ENCODE peak calls at places on chromosomes 13 and 19, in four cellular contexts. X is K562, N is GM12878, S is HepG2. D is an unnamed sample.

GRCh38 chr19:50476224-50476942 is at the start of the genes EMC10 and GARIN5A:
- DNase-seq in N (peak; percentile 76), S (no peak), X (peak; percentile 94), D (peak; percentile 100)

GRCh38 chr19:32255566-32256295 is 89.7 kb upstream of the ZNF507 start:
- DNase-seq in N (no peak), X (no peak), S (no peak), D (no peak)

GRCh38 chr19:49196527-49197240 is 39.1 kb downstream of the TRPM4 start:
- DNase-seq in N (no peak), S (no peak), X (no peak), D (no peak)

GRCh38 chr13:86108334-86108733 is 309.1 kb upstream of the SLITRK6 start:
- DNase-seq in X (no peak), N (no peak), S (no peak), D (no peak)

GRCh38 chr19:48752511-48753365 is at the start of gene FUT1:
- DNase-seq in X (peak; percentile 62), N (no peak), S (no peak), D (no peak)

GRCh38 chr19:1910169-1910568 is 5.0 kb downstream of the ADAT3 start:
- DNase-seq in S (no peak), X (no peak), N (no peak), D (no peak)

GRCh38 chr13:109412232-109412935 is 374.0 kb downstream of the IRS2 start:
- DNase-seq in X (peak; percentile 2), N (no peak), S (no peak), D (peak; percentile 17)

GRCh38 chr13:49791214-49791752 is 1.2 kb downstream of the KPNA3 start:
- DNase-seq in X (peak; percentile 55), N (peak; percentile 40), S (peak; percentile 84), D (no peak)

GRCh38 chr13:106851251-106851650 is 283.3 kb upstream of the ARGLU1 start:
- DNase-seq in N (no peak), X (peak; percentile 3), S (no peak), D (no peak)

GRCh38 chr19:48740705-48741030 is 258 bp upstream of the RASIP1 start:
- DNase-seq in X (peak; percentile 67), S (no peak), N (no peak), D (no peak)

GRCh38 chr19:3803114-3803888 is 17.1 kb upstream of the MATK start:
- DNase-seq in N (no peak), X (no peak), S (no peak), D (no peak)

GRCh38 chr19:43524922-43525835 is 1.8 kb downstream of the ETHE1 start:
- DNase-seq in N (peak; percentile 44), S (peak; percentile 87), X (no peak), D (no peak)

GRCh38 chr19:55258476-55258827 is 365 bp downstream of the PPP6R1 start:
- DNase-seq in X (peak; percentile 51), S (no peak), N (no peak), D (peak; percentile 32)

GRCh38 chr19:48714759-48715261 is 4.7 kb downstream of the MAMSTR start:
- DNase-seq in S (no peak), N (no peak), X (no peak), D (no peak)

GRCh38 chr13:100330662-100331061 is 241.8 kb downstream of the PCCA start:
- DNase-seq in N (no peak), S (no peak), X (no peak), D (no peak)

GRCh38 chr19:34806976-34807860 is 34.2 kb upstream of the ZNF599 start:
- DNase-seq in N (no peak), S (no peak), X (no peak), D (no peak)

GRCh38 chr13:50393641-50394040 is 378.4 kb downstream of the KCNRG start:
- DNase-seq in S (no peak), X (peak; percentile 76), N (no peak), D (no peak)

GRCh38 chr19:35404879-35405622 is 34.2 kb downstream of the GPR42 start:
- DNase-seq in S (peak; percentile 70), N (peak; percentile 95), X (peak; percentile 63), D (no peak)

GRCh38 chr13:111845621-111846351 is 221.2 kb upstream of the SOX1 start:
- DNase-seq in S (no peak), N (no peak), X (no peak), D (no peak)

GRCh38 chr13:49113526-49114286 is 106.4 kb upstream of the MLNR start:
- DNase-seq in N (no peak), S (peak; percentile 22), X (no peak), D (no peak)

GRCh38 chr19:37933965-37934364 is 27.0 kb downstream of the SIPA1L3 start:
- DNase-seq in N (no peak), X (no peak), S (peak; percentile 90), D (peak; percentile 38)

GRCh38 chr19:31875550-31875949 is 469.9 kb upstream of the ZNF507 start:
- DNase-seq in N (no peak), S (no peak), X (no peak), D (no peak)

GRCh38 chr19:48365602-48366001 is 1.4 kb downstream of the SYNGR4 start:
- DNase-seq in S (no peak), X (no peak), N (no peak), D (no peak)

GRCh38 chr19:11196406-11197287 is 698 bp downstream of the KANK2 start:
- DNase-seq in S (no peak), N (no peak), X (peak; percentile 52), D (peak; percentile 44)

GRCh38 chr13:34738251-34739170 is 203.6 kb upstream of the NBEA start:
- DNase-seq in X (no peak), S (no peak), N (no peak), D (no peak)

GRCh38 chr13:48078251-48078656 is 16.6 kb downstream of the MED4 start:
- DNase-seq in X (no peak), S (peak; percentile 42), N (peak; percentile 68), D (no peak)

GRCh38 chr19:15144046-15144646 is 36.9 kb downstream of the SYDE1 start:
- DNase-seq in N (no peak), S (no peak), X (no peak), D (no peak)

GRCh38 chr19:58227964-58228583 is 640 bp upstream of the ZNF544 start:
- DNase-seq in X (peak; percentile 40), N (no peak), S (no peak), D (no peak)

GRCh38 chr13:104008075-104008474 is 941.9 kb upstream of the SLC10A2 start:
- DNase-seq in S (no peak), X (no peak), N (no peak), D (no peak)

GRCh38 chr13:24540236-24541126 is 27.9 kb upstream of the PARP4 start:
- DNase-seq in X (peak; percentile 39), S (peak; percentile 2), N (no peak), D (peak; percentile 5)

GRCh38 chr13:98504371-98504963 is 72.4 kb downstream of the STK24 start:
- DNase-seq in N (peak; percentile 56), X (no peak), S (no peak), D (no peak)

DNA sequence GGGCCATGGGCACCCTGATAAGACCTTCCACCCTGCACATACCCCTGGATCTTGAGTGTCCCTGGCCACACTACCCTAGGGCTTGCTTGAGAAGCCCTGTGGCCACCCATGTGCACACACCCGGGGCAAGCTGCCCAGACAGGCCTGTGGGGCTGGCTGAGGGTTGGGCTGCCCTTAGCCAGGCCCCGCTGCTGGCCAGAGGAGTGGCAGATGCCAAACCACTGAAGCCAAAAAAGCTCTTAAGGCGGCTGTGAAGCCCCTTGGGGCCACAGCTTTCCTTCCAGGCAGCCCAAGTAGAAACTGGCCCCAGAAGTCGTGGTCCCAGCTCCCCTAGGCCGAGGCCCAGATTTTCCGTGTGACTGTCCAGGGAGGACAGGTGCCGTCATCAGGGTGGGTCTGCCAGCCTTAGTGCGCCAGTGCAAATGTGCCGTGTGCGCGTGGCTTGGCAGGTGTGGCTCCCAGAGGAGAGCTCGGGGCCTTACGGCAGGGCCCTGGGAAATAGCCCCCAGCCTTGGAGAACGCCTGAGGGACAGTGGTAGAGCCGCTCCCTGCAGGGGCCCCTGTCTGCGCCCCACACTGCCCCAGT is 14.8 kb downstream of the CEBPG start:
- DNase-seq in S (no peak), X (no peak), N (no peak), D (no peak)
- TF ChIP-seq SP1 in S (no peak), X (no peak), N (no peak), D (no peak)

GRCh38 chr19:4913996-4914735 is 4.9 kb downstream of the UHRF1 start:
- DNase-seq in X (no peak), S (no peak), N (no peak), D (no peak)

GRCh38 chr19:4911786-4912672 is 2.7 kb downstream of the UHRF1 start:
- DNase-seq in S (peak; percentile 40), X (peak; percentile 71), N (no peak), D (peak; percentile 60)

GRCh38 chr19:4916292-4917082 is 7.2 kb downstream of the UHRF1 start:
- DNase-seq in X (no peak), S (no peak), N (no peak), D (no peak)

GRCh38 chr19:4911314-4911713 is 2.0 kb downstream of the UHRF1 start:
- DNase-seq in N (no peak), S (no peak), X (no peak), D (no peak)

DNA sequence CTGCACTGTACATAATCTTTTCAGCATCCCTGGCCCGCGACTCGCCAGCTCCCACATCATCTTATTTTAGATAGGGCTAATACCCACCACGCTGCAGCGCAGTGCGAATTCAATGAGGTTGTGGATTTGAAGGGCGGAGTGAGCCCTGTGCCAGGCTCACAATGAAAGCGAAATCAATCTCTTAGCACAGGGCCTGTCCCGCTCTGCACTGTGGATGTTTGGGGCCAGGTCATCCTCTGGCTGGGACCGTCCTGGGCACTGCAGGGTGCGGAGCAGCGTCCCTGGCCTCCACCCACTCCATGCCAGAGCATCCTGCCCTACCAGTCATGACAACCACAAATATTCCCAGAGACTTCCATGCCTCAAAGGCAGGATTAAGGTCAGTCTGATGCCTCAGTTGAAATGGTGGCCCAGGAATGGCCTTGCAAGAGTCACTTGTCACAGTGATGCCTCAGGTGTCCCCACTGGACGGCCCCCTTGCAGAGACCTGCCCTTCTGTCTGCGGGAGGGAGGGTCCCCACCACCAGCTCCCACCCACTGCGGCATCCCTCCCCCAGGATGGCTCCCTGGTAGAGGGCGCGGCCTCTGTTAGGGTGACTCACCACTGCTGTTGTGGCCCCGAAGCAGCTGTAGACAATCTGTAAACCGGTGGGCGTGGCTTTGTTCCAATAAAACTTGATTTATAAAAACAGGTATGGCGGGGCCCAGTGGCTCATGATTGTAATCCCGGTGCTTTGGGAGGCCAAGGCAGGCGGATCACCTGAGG is 5.6 kb downstream of the UHRF1 start:
- DNase-seq in S (no peak), X (peak; percentile 67), N (no peak), D (no peak)
- TF ChIP-seq BHLHE40 in S (no peak), X (no peak), N (no peak), D (no peak)

GRCh38 chr13:56351041-56351440 is 789.7 kb upstream of the PRR20A start:
- DNase-seq in X (no peak), N (no peak), S (no peak), D (no peak)
- TF ChIP-seq FOXM1 in X (no peak), N (no peak), S (no peak), D (no peak)

DNA sequence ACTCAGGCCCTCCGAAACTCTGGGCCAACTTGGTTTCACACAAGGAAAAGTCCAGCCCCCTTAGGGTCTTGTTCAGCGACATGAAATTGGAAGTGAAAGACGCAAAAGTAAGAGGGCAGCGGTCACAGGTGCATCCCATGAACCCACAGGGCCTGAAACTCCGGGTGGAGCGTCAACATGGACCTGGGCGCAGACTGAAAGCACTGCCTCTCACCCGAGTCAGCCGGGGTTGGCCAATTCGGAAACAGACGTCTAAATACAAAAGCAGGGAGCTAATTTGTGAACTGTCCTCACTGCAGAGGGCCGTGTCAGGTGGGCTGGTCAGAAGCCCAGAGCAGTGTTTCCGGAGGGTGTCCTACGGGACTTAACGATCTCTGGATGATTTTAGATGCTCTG is 26.7 kb downstream of the ADPRHL1 start:
- DNase-seq in S (no peak), X (no peak), N (no peak), D (no peak)
- TF ChIP-seq SP1 in S (no peak), X (no peak), N (no peak), D (no peak)

D was measured in HEK293T.